ENCODE peak calls at places on chromosomes 1 and 21, in eight cellular contexts. One of them, this sample, is unnamed.

GRCh38 chr21:41552254-41552653 is 44.3 kb upstream of the TMPRSS2 start:
- DNase-seq in M059J: no peak
- DNase-seq in globus pallidus: no peak
- DNase-seq in activated naive CD4-positive, alpha-beta T cell treated with anti-CD3 and anti-CD28 coated beads, Interleukin-2, amount 50 U/mL, for 72 hours: no peak
- DNase-seq in EL: no peak
- DNase-seq in DMS 273 treated with DMSO at 0.1 percent for 48 hours: no peak
- DNase-seq in AG04450: no peak
- DNase-seq in fibroblast of mammary gland: no peak
- DNase-seq in this sample: no peak

GRCh38 chr1:32398401-32398800 is 4.2 kb upstream of the BSDC1 start:
- DNase-seq in EL: peak
- DNase-seq in fibroblast of mammary gland: peak
- DNase-seq in globus pallidus: no peak
- DNase-seq in M059J: peak
- DNase-seq in activated naive CD4-positive, alpha-beta T cell treated with anti-CD3 and anti-CD28 coated beads, Interleukin-2, amount 50 U/mL, for 72 hours: no peak
- DNase-seq in AG04450: no peak
- DNase-seq in DMS 273 treated with DMSO at 0.1 percent for 48 hours: no peak
- DNase-seq in this sample: no peak

GRCh38 chr1:2350911-2351655 is 40.3 kb downstream of the MORN1 start:
- DNase-seq in DMS 273 treated with DMSO at 0.1 percent for 48 hours: no peak
- DNase-seq in AG04450: no peak
- DNase-seq in activated naive CD4-positive, alpha-beta T cell treated with anti-CD3 and anti-CD28 coated beads, Interleukin-2, amount 50 U/mL, for 72 hours: no peak
- DNase-seq in M059J: peak
- DNase-seq in fibroblast of mammary gland: no peak
- DNase-seq in globus pallidus: no peak
- DNase-seq in EL: no peak
- DNase-seq in this sample: no peak

GRCh38 chr1:160169553-160170399 is 18.4 kb downstream of the ATP1A4 start:
- DNase-seq in EL: no peak
- DNase-seq in globus pallidus: no peak
- DNase-seq in DMS 273 treated with DMSO at 0.1 percent for 48 hours: no peak
- DNase-seq in fibroblast of mammary gland: no peak
- DNase-seq in AG04450: no peak
- DNase-seq in M059J: no peak
- DNase-seq in activated naive CD4-positive, alpha-beta T cell treated with anti-CD3 and anti-CD28 coated beads, Interleukin-2, amount 50 U/mL, for 72 hours: no peak
- DNase-seq in this sample: peak

GRCh38 chr1:2045468-2046224 is 4.6 kb upstream of the PRKCZ start:
- DNase-seq in globus pallidus: no peak
- DNase-seq in fibroblast of mammary gland: peak
- DNase-seq in M059J: no peak
- DNase-seq in AG04450: no peak
- DNase-seq in activated naive CD4-positive, alpha-beta T cell treated with anti-CD3 and anti-CD28 coated beads, Interleukin-2, amount 50 U/mL, for 72 hours: no peak
- DNase-seq in EL: no peak
- DNase-seq in DMS 273 treated with DMSO at 0.1 percent for 48 hours: no peak
- DNase-seq in this sample: no peak

GRCh38 chr1:25537148-25537831 is 6.1 kb upstream of the LDLRAP1 start:
- DNase-seq in AG04450: no peak
- DNase-seq in DMS 273 treated with DMSO at 0.1 percent for 48 hours: no peak
- DNase-seq in EL: no peak
- DNase-seq in globus pallidus: no peak
- DNase-seq in fibroblast of mammary gland: no peak
- DNase-seq in activated naive CD4-positive, alpha-beta T cell treated with anti-CD3 and anti-CD28 coated beads, Interleukin-2, amount 50 U/mL, for 72 hours: no peak
- DNase-seq in M059J: no peak
- DNase-seq in this sample: peak

GRCh38 chr1:226737819-226738420 is 1.2 kb downstream of the ITPKB start:
- DNase-seq in globus pallidus: peak
- DNase-seq in DMS 273 treated with DMSO at 0.1 percent for 48 hours: no peak
- DNase-seq in fibroblast of mammary gland: peak
- DNase-seq in M059J: peak
- DNase-seq in EL: peak
- DNase-seq in activated naive CD4-positive, alpha-beta T cell treated with anti-CD3 and anti-CD28 coated beads, Interleukin-2, amount 50 U/mL, for 72 hours: peak
- DNase-seq in AG04450: no peak
- DNase-seq in this sample: peak

GRCh38 chr1:44035726-44036408 is 4.6 kb upstream of the SLC6A9 start:
- DNase-seq in AG04450: no peak
- DNase-seq in fibroblast of mammary gland: peak
- DNase-seq in globus pallidus: peak
- DNase-seq in activated naive CD4-positive, alpha-beta T cell treated with anti-CD3 and anti-CD28 coated beads, Interleukin-2, amount 50 U/mL, for 72 hours: no peak
- DNase-seq in M059J: no peak
- DNase-seq in EL: no peak
- DNase-seq in DMS 273 treated with DMSO at 0.1 percent for 48 hours: peak
- DNase-seq in this sample: no peak

GRCh38 chr1:226083303-226084101 is 21.0 kb downstream of the H3-3A start:
- DNase-seq in DMS 273 treated with DMSO at 0.1 percent for 48 hours: peak
- DNase-seq in globus pallidus: peak
- DNase-seq in EL: peak
- DNase-seq in fibroblast of mammary gland: peak
- DNase-seq in M059J: peak
- DNase-seq in activated naive CD4-positive, alpha-beta T cell treated with anti-CD3 and anti-CD28 coated beads, Interleukin-2, amount 50 U/mL, for 72 hours: peak
- DNase-seq in AG04450: no peak
- DNase-seq in this sample: peak